ENCODE peak calls at places on chromosomes 5 and 9, in five cellular contexts. R, T, C, Y and D are unnamed samples.

GRCh38 chr5:170885779-170886178 is 24.0 kb downstream of the RANBP17 start:
- DNase-seq in R (no peak), T (no peak), C (no peak), Y (no peak), D (no peak)

GRCh38 chr9:117104972-117105495 is 309.8 kb downstream of the ASTN2 start:
- DNase-seq in R (no peak), T (no peak), C (no peak), Y (no peak), D (no peak)

GRCh38 chr5:56816546-56817081 is 1.3 kb downstream of the MAP3K1 start:
- DNase-seq in R (no peak), T (peak), C (peak), Y (peak), D (no peak)

GRCh38 chr9:131432597-131433301 is 38.9 kb downstream of the PRRC2B start:
- DNase-seq in R (peak), T (no peak), C (no peak), Y (no peak), D (no peak)

GRCh38 chr5:107058239-107058638 is 612.5 kb downstream of the EFNA5 start:
- DNase-seq in R (no peak), T (no peak), C (no peak), Y (no peak), D (no peak)

GRCh38 chr5:57435701-57436134 is 46.9 kb downstream of the ACTBL2 start:
- DNase-seq in R (no peak), T (no peak), C (no peak), Y (no peak), D (peak)

GRCh38 chr9:37944671-37945481 is 40.9 kb upstream of the SLC25A51 start:
- DNase-seq in R (no peak), T (no peak), C (no peak), Y (no peak), D (no peak)

GRCh38 chr9:129333961-129334743 is 156.1 kb upstream of the IER5L start:
- DNase-seq in R (peak), T (no peak), C (peak), Y (no peak), D (peak)

GRCh38 chr9:73210886-73211285 is 59.2 kb downstream of the ANXA1 start:
- DNase-seq in R (no peak), T (no peak), C (no peak), Y (no peak), D (no peak)

GRCh38 chr5:169094586-169095409 is 206.1 kb downstream of the SLIT3 start:
- DNase-seq in R (peak), T (no peak), C (no peak), Y (no peak), D (no peak)

GRCh38 chr5:112690605-112691340 is 46.9 kb upstream of the APC start:
- DNase-seq in R (no peak), T (no peak), C (no peak), Y (no peak), D (no peak)

GRCh38 chr9:2241875-2242741 is 227.0 kb downstream of the SMARCA2 start:
- DNase-seq in R (peak), T (peak), C (peak), Y (peak), D (peak)

GRCh38 chr9:137128158-137129088 is 10.5 kb upstream of the GRIN1 start:
- DNase-seq in R (no peak), T (no peak), C (no peak), Y (peak), D (no peak)

GRCh38 chr9:125784286-125785049 is 37.3 kb downstream of the PBX3 start:
- DNase-seq in R (peak), T (no peak), C (no peak), Y (no peak), D (no peak)

GRCh38 chr5:76312783-76313182 is 90.3 kb upstream of the IQGAP2 start:
- DNase-seq in R (no peak), T (no peak), C (no peak), Y (no peak), D (no peak)

GRCh38 chr9:134575103-134575816 is 66.3 kb upstream of the COL5A1 start:
- DNase-seq in R (no peak), T (no peak), C (no peak), Y (no peak), D (no peak)

GRCh38 chr5:177371705-177372533 is 12.3 kb upstream of the SLC34A1 start:
- DNase-seq in R (no peak), T (no peak), C (no peak), Y (no peak), D (no peak)

GRCh38 chr5:92599217-92599810 is 981.7 kb downstream of the NR2F1-AS1 start:
- DNase-seq in R (no peak), T (no peak), C (no peak), Y (no peak), D (no peak)

GRCh38 chr5:163915481-163915961 is 410.1 kb downstream of the MAT2B start:
- DNase-seq in R (no peak), T (peak), C (no peak), Y (peak), D (no peak)

GRCh38 chr9:16247188-16247875 is 623.1 kb downstream of the BNC2 start:
- DNase-seq in R (peak), T (no peak), C (no peak), Y (no peak), D (no peak)

GRCh38 chr5:162190-162564 is 29.1 kb upstream of the LRRC14B start:
- DNase-seq in R (no peak), T (no peak), C (no peak), Y (no peak), D (no peak)

GRCh38 chr5:109467058-109467457 is 57.3 kb upstream of the PJA2 start:
- DNase-seq in R (no peak), T (no peak), C (no peak), Y (no peak), D (no peak)

GRCh38 chr9:2732492-2732891 is 15.2 kb downstream of the KCNV2 start:
- DNase-seq in R (no peak), T (no peak), C (no peak), Y (no peak), D (no peak)

GRCh38 chr9:27487128-27487527 is 37.0 kb upstream of the IFNK start:
- DNase-seq in R (no peak), T (no peak), C (no peak), Y (no peak), D (no peak)

GRCh38 chr9:112404367-112404979 is 24.6 kb downstream of the HSDL2 start:
- DNase-seq in R (peak), T (no peak), C (no peak), Y (no peak), D (no peak)

GRCh38 chr9:92590386-92590785 is 54.6 kb upstream of the ECM2 start:
- DNase-seq in R (no peak), T (peak), C (no peak), Y (no peak), D (no peak)

GRCh38 chr9:108603141-108603540 is 252.6 kb downstream of the ACTL7B start:
- DNase-seq in R (no peak), T (no peak), C (no peak), Y (no peak), D (no peak)

GRCh38 chr5:43555895-43556606 is 826 bp downstream of the PAIP1 start:
- DNase-seq in R (no peak), T (peak), C (peak), Y (peak), D (peak)

GRCh38 chr5:69492391-69493234 is at the start of gene OCLN:
- DNase-seq in R (no peak), T (no peak), C (no peak), Y (no peak), D (no peak)

GRCh38 chr9:133210202-133210532 is 1.1 kb upstream of the OBP2B start:
- DNase-seq in R (no peak), T (no peak), C (no peak), Y (no peak), D (no peak)

GRCh38 chr9:107585465-107585864 is 95.9 kb upstream of the KLF4 start:
- DNase-seq in R (no peak), T (no peak), C (no peak), Y (no peak), D (no peak)

GRCh38 chr5:909086-909485 is 16.4 kb downstream of the TRIP13 start:
- DNase-seq in R (no peak), T (no peak), C (no peak), Y (no peak), D (no peak)

GRCh38 chr9:82923410-82924242 is 139.3 kb downstream of the RASEF start:
- DNase-seq in R (no peak), T (no peak), C (no peak), Y (no peak), D (no peak)